ENCODE peak calls at places on chromosome 4, in seven cellular contexts. O is iPS DF 6.9, Q is prostate gland, E is PC-3, L is uterus, K is Peyer's patch, S is psoas muscle. Y is an unnamed sample.
A peak's percentile ranks its signal among the peaks of the same experiment; 100 is the strongest.

GRCh38 chr4:140839396-140839795 is 83.2 kb upstream of the TBC1D9 start:
- DNase-seq in E (no peak), Q (no peak), K (no peak), L (no peak), O (no peak), S (no peak), Y (no peak)

GRCh38 chr4:158768577-158769174 is at the start of gene FNIP2:
- DNase-seq in L (peak; percentile 77), O (peak; percentile 22), S (peak; percentile 93), K (peak; percentile 46), E (peak; percentile 64), Q (peak; percentile 72), Y (peak; percentile 85)

GRCh38 chr4:153537493-153537960 is 71.4 kb downstream of the TMEM131L start:
- DNase-seq in K (no peak), O (no peak), E (no peak), S (no peak), L (no peak), Q (no peak), Y (no peak)

GRCh38 chr4:53505947-53506346 is 85.3 kb downstream of the LNX1 start:
- DNase-seq in Q (no peak), O (no peak), S (no peak), K (no peak), E (peak; percentile 46), L (no peak), Y (no peak)

GRCh38 chr4:152968806-152969394 is 32.8 kb downstream of the FHDC1 start:
- DNase-seq in L (no peak), K (no peak), S (no peak), Q (peak; percentile 60), O (no peak), E (peak; percentile 74), Y (no peak)

GRCh38 chr4:3716034-3716875 is 49.9 kb upstream of the ADRA2C start:
- DNase-seq in Q (no peak), L (no peak), K (no peak), S (peak; percentile 25), O (no peak), E (no peak), Y (no peak)

GRCh38 chr4:19689511-19689910 is 562.2 kb upstream of the SLIT2 start:
- DNase-seq in S (no peak), K (no peak), O (no peak), Q (no peak), E (peak; percentile 75), L (no peak), Y (no peak)

GRCh38 chr4:146545102-146545501 is 23.4 kb upstream of the SLC10A7 start:
- DNase-seq in K (no peak), Q (no peak), L (no peak), O (peak; percentile 54), S (no peak), E (peak; percentile 61), Y (peak; percentile 16)

GRCh38 chr4:8220661-8221446 is 21.8 kb downstream of the SH3TC1 start:
- DNase-seq in E (no peak), L (no peak), K (no peak), O (no peak), S (no peak), Q (no peak), Y (no peak)

GRCh38 chr4:34943719-34944386 is 1300.5 kb downstream of the ARAP2 start:
- DNase-seq in O (no peak), E (no peak), S (no peak), K (no peak), L (no peak), Q (no peak), Y (no peak)

GRCh38 chr4:47526281-47526680 is 41.2 kb downstream of the ATP10D start:
- DNase-seq in E (no peak), S (no peak), O (no peak), L (no peak), Q (no peak), K (no peak), Y (no peak)

GRCh38 chr4:87849612-87850011 is 16.8 kb downstream of the MEPE start:
- DNase-seq in E (no peak), K (no peak), S (no peak), Q (no peak), L (no peak), O (no peak), Y (no peak)

GRCh38 chr4:166460769-166461550 is 587.9 kb downstream of the TLL1 start:
- DNase-seq in L (no peak), S (no peak), K (no peak), E (peak; percentile 68), O (no peak), Q (no peak), Y (no peak)

GRCh38 chr4:155540698-155541097 is 126.0 kb upstream of the GUCY1A1 start:
- DNase-seq in E (no peak), L (no peak), Q (no peak), S (no peak), O (no peak), K (no peak), Y (no peak)

GRCh38 chr4:119010909-119011606 is 122.4 kb downstream of the SYNPO2 start:
- DNase-seq in O (no peak), Q (no peak), K (no peak), S (peak; percentile 87), L (peak; percentile 36), E (no peak), Y (no peak)

GRCh38 chr4:43423276-43423675 is 530.8 kb downstream of the GRXCR1 start:
- DNase-seq in Q (no peak), E (no peak), K (no peak), O (no peak), L (no peak), S (no peak), Y (no peak)

GRCh38 chr4:12211636-12212035 is 782.9 kb upstream of the HS3ST1 start:
- DNase-seq in S (no peak), O (no peak), E (no peak), Q (no peak), L (no peak), K (no peak), Y (no peak)

GRCh38 chr4:127203561-127204260 is 429.0 kb upstream of the INTU start:
- DNase-seq in Q (no peak), S (no peak), L (no peak), K (no peak), O (no peak), E (peak; percentile 31), Y (no peak)

GRCh38 chr4:168551945-168552695 is 55.3 kb downstream of the PALLD start:
- DNase-seq in E (peak; percentile 46), O (no peak), L (no peak), Q (no peak), K (no peak), S (no peak), Y (no peak)

GRCh38 chr4:36054750-36055467 is 189.4 kb downstream of the ARAP2 start:
- DNase-seq in K (no peak), Q (no peak), S (no peak), L (no peak), E (peak; percentile 16), O (no peak), Y (no peak)

GRCh38 chr4:136562842-136563241 is 969.5 kb downstream of the PCDH18 start:
- DNase-seq in L (no peak), S (no peak), E (no peak), O (no peak), Q (no peak), K (no peak), Y (no peak)

GRCh38 chr4:28001698-28002097 is 1141.1 kb downstream of the STIM2 start:
- DNase-seq in Q (no peak), E (no peak), S (no peak), O (no peak), K (no peak), L (no peak), Y (no peak)

DNA sequence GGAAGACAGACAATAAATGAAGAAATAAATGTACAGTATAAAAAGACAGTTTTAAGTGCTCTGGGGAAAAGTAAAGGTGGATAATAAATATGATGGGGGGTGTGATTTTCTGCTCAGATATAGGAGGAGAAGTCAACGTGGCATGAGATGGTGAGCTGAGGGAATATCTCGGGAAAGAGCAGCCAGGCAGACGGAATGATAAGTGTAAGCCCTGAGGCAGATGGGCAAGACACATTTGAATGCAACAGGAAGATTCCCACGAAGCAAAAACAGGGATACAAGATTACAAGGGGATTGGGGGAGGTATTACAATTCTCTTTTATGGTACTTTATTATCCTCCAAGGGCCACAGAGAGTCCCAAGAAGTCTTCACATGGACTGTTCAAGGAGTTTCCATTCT is 11.1 kb downstream of the ANXA3 start:
- DNase-seq in O (no peak), Q (no peak), L (no peak), E (no peak), S (no peak), K (no peak), Y (no peak)
- H3K4me1 ChIP-seq in O (peaks cover 3% of the 10 kb centered on the region), Q (peaks cover 18% of the 10 kb centered on the region), L (no peaks in the 10 kb centered on the region), E (peaks cover 74% of the 10 kb centered on the region), S (no peaks in the 10 kb centered on the region), K (no peaks in the 10 kb centered on the region), Y (peaks cover 95% of the 10 kb centered on the region)

DNA sequence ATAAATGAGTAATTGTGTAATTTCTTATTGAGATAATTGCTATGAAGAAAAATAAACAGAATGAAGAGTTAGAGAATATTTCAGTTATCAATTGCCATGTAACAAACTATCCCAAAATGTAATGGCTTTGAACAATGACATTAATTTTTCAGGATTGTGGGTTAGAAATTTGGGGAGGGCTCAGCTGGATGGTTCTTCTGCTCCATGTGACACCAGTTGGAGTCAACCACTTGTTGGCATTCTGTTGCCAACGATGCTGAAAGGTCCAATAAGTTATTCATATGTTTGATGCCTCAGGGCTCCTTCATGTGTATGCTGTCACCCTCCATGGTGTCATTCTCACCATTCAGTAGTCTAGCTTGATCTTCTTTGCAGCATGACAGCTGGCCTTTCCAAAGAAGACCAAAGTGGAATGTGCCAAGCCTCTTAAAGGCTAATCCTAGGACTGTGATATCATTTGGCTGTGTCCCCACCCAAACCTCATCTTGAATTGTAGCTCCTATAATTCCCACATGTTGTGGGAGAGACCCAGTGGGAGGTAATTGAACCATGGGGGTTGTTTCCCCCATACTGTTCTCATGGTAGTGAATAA is 20.9 kb upstream of the CCDC149 start:
- DNase-seq in E (no peak), Q (no peak), O (no peak), K (no peak), S (no peak), L (no peak), Y (no peak)
- H3K9me3 ChIP-seq in E (no peaks in the 10 kb centered on the region), Q (no peaks in the 10 kb centered on the region), O (no peaks in the 10 kb centered on the region), K (no peaks in the 10 kb centered on the region), S (peaks cover 9% of the 10 kb centered on the region), L (no peaks in the 10 kb centered on the region), Y (no peaks in the 10 kb centered on the region)

DNA sequence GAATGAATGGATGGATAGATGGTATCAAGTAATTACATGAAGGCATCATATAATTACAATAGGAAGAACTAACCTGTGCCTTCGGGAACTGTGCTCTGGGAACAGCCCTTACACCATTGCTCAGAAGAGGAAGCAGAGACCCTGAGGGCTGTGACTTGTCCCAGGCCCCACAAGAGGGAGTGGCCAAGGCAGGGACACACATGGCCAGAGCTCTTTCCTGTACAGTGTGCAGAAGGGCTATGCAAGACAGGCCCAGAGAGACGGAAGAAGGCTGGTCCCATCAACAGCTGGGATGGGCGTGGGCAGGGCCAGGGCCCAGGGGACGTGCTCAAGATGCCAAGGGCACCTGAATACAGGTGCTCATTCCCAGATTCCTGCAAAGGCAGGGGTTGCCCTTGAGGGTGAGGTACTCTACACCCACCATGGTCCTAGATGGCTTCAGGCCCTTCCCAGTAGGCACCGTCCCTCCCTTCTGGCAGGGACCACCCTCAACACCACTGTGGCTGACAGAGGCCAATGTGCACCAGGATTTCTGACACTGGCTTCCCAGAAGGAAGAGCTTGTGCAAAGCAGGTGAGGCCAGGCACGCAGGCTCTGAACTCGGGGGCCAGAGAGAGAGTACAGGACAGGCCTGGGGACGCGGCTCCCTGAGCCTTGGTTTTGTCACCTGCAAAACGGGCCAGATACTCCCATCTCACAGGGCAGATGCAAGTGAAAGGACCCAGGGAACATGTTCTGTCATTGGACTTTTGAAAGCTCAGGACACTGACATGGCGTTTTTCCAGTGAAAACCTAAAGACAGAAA is 1.7 kb downstream of the EVC2 start:
- DNase-seq in K (no peak), Q (no peak), E (no peak), S (no peak), L (no peak), O (no peak), Y (no peak)
- H3K4me3 ChIP-seq in K (no peak overlapping the region), Q (no peak overlapping the region), E (no peak overlapping the region), S (no peak overlapping the region), L (no peak overlapping the region), O (no peak overlapping the region), Y (no peak overlapping the region)

GRCh38 chr4:38868055-38868965 is 704 bp downstream of the FAM114A1 start:
- DNase-seq in L (peak; percentile 58), S (peak; percentile 71), K (no peak), Q (peak; percentile 23), O (no peak), E (no peak), Y (no peak)
- H3K4me1 ChIP-seq in L (peaks cover 3% of the 10 kb centered on the region), S (peaks cover 42% of the 10 kb centered on the region), K (no peaks in the 10 kb centered on the region), Q (no peaks in the 10 kb centered on the region), O (no peaks in the 10 kb centered on the region), E (peaks cover 39% of the 10 kb centered on the region), Y (peaks cover 8% of the 10 kb centered on the region)

Y was measured in Caco-2.